ENCODE peak calls at places on chromosomes 6 and 20, in five cellular contexts. F is stimulated activated CD8-positive, alpha-beta memory T cell treated with anti-CD3 and anti-CD28 coated beads, Interleukin-12 subunit alpha, Interleukin-12 subunit beta, amount 100 ng/mL, for 4 hours; J is LHCN-M2; P is activated CD8-positive, alpha-beta memory T cell treated with anti-CD3 and anti-CD28 coated beads, Interleukin-2, amount 10 ng/mL, durations not matched to agents 7 days and 5 days; I is anterior cingulate cortex. B is an unnamed sample.

GRCh38 chr6:31125586-31126363 is 5.5 kb upstream of the CDSN start:
- DNase-seq in F (no peak), J (peak; percentile 76), P (no peak), I (no peak), B (no peak)

GRCh38 chr20:58718121-58718563 is 25.5 kb downstream of the NPEPL1 start:
- DNase-seq in F (no peak), J (no peak), P (peak; percentile 27), I (no peak), B (no peak)

GRCh38 chr20:26209171-26209941 is 512.7 kb upstream of the ZNF337 start:
- DNase-seq in F (peak; percentile 0), J (no peak), P (peak; percentile 43), I (no peak), B (peak; percentile 84)

GRCh38 chr20:31869942-31870702 is at the start of the genes DUSP15 and TTLL9:
- DNase-seq in F (no peak), J (peak; percentile 4), P (no peak), I (peak; percentile 78), B (no peak)

GRCh38 chr6:72755752-72756151 is 133.9 kb downstream of the KCNQ5 start:
- DNase-seq in F (no peak), J (no peak), P (no peak), I (no peak), B (no peak)

GRCh38 chr6:32188381-32189081 is 1.5 kb downstream of the PBX2 start:
- DNase-seq in F (no peak), J (peak; percentile 35), P (no peak), I (no peak), B (no peak)

GRCh38 chr6:165640767-165641166 is 22.3 kb downstream of the PDE10A start:
- DNase-seq in F (no peak), J (no peak), P (no peak), I (no peak), B (no peak)

GRCh38 chr6:448296-449056 is 56.9 kb downstream of the IRF4 start:
- DNase-seq in F (no peak), J (no peak), P (no peak), I (no peak), B (no peak)

GRCh38 chr6:36752187-36752885 is 54.7 kb downstream of the RAB44 start:
- DNase-seq in F (no peak), J (no peak), P (no peak), I (no peak), B (no peak)

GRCh38 chr6:3566812-3567211 is 110.0 kb upstream of the SLC22A23 start:
- DNase-seq in F (no peak), J (peak; percentile 68), P (no peak), I (no peak), B (no peak)

GRCh38 chr6:23140879-23141278 is 571.5 kb downstream of the HDGFL1 start:
- DNase-seq in F (no peak), J (no peak), P (no peak), I (no peak), B (no peak)

GRCh38 chr20:5947276-5947675 is 3.1 kb downstream of the TRMT6 start:
- DNase-seq in F (no peak), J (peak; percentile 19), P (peak; percentile 74), I (no peak), B (no peak)

GRCh38 chr6:63452117-63452516 is 120.2 kb upstream of the LOC128125822 start:
- DNase-seq in F (no peak), J (no peak), P (no peak), I (no peak), B (no peak)

GRCh38 chr6:35392111-35392702 is 49.8 kb downstream of the PPARD start:
- DNase-seq in F (no peak), J (no peak), P (no peak), I (no peak), B (no peak)

GRCh38 chr20:41335591-41335990 is 5.0 kb upstream of the LPIN3 start:
- DNase-seq in F (no peak), J (no peak), P (no peak), I (no peak), B (no peak)

GRCh38 chr6:17910178-17910577 is 77.3 kb downstream of the KIF13A start:
- DNase-seq in F (no peak), J (no peak), P (no peak), I (no peak), B (no peak)

GRCh38 chr6:154921482-154921881 is 73.6 kb upstream of the TIAM2 start:
- DNase-seq in F (no peak), J (no peak), P (no peak), I (no peak), B (no peak)

GRCh38 chr20:61912665-61913422 is 152.8 kb downstream of the TAF4 start:
- DNase-seq in F (no peak), J (no peak), P (peak; percentile 71), I (no peak), B (no peak)

GRCh38 chr6:9699890-9700289 is 715.0 kb downstream of the TFAP2A start:
- DNase-seq in F (no peak), J (peak; percentile 3), P (no peak), I (no peak), B (no peak)

GRCh38 chr6:79076160-79076559 is 1.9 kb downstream of the PHIP start:
- DNase-seq in F (no peak), J (peak; percentile 13), P (no peak), I (no peak), B (no peak)

GRCh38 chr20:57957397-57958049 is 247.7 kb upstream of the PMEPA1 start:
- DNase-seq in F (no peak), J (no peak), P (no peak), I (no peak), B (no peak)

GRCh38 chr20:60030471-60030870 is 72.2 kb downstream of the CDH26 start:
- DNase-seq in F (no peak), J (no peak), P (no peak), I (no peak), B (peak; percentile 59)